ENCODE peak calls at places on chromosome 3, in eight cellular contexts. One of them, this sample, is unnamed.
A peak's percentile ranks its signal among the peaks of the same experiment; 100 is the strongest.

GRCh38 chr3:101926594-101927105 is 77.3 kb downstream of the NFKBIZ start:
- DNase-seq in uterus: no peak
- DNase-seq in omental fat pad: no peak
- DNase-seq in activated CD8-positive, alpha-beta T cell treated with anti-CD3 and anti-CD28 coated beads for 36 hours: no peak
- DNase-seq in choroid plexus epithelial cell: no peak
- DNase-seq in adrenal gland: no peak
- DNase-seq in MCF 10A: peak; percentile 59
- DNase-seq in GM20000: no peak
- DNase-seq in this sample: no peak

GRCh38 chr3:58093573-58094195 is 85.5 kb downstream of the FLNB start:
- DNase-seq in GM20000: no peak
- DNase-seq in MCF 10A: peak; percentile 89
- DNase-seq in choroid plexus epithelial cell: peak; percentile 94
- DNase-seq in activated CD8-positive, alpha-beta T cell treated with anti-CD3 and anti-CD28 coated beads for 36 hours: no peak
- DNase-seq in omental fat pad: no peak
- DNase-seq in adrenal gland: no peak
- DNase-seq in uterus: no peak
- DNase-seq in this sample: no peak

GRCh38 chr3:16467368-16467767 is 46.1 kb downstream of the RFTN1 start:
- DNase-seq in GM20000: peak; percentile 59
- DNase-seq in uterus: no peak
- DNase-seq in activated CD8-positive, alpha-beta T cell treated with anti-CD3 and anti-CD28 coated beads for 36 hours: peak; percentile 87
- DNase-seq in choroid plexus epithelial cell: no peak
- DNase-seq in MCF 10A: no peak
- DNase-seq in adrenal gland: no peak
- DNase-seq in omental fat pad: no peak
- DNase-seq in this sample: no peak

GRCh38 chr3:176219970-176220369 is 977.3 kb downstream of the TBL1XR1 start:
- DNase-seq in omental fat pad: no peak
- DNase-seq in adrenal gland: no peak
- DNase-seq in activated CD8-positive, alpha-beta T cell treated with anti-CD3 and anti-CD28 coated beads for 36 hours: no peak
- DNase-seq in MCF 10A: no peak
- DNase-seq in GM20000: no peak
- DNase-seq in choroid plexus epithelial cell: no peak
- DNase-seq in uterus: no peak
- DNase-seq in this sample: no peak

GRCh38 chr3:7950890-7951289 is 550.7 kb upstream of the LMCD1 start:
- DNase-seq in omental fat pad: no peak
- DNase-seq in MCF 10A: no peak
- DNase-seq in GM20000: no peak
- DNase-seq in uterus: no peak
- DNase-seq in activated CD8-positive, alpha-beta T cell treated with anti-CD3 and anti-CD28 coated beads for 36 hours: no peak
- DNase-seq in choroid plexus epithelial cell: no peak
- DNase-seq in adrenal gland: no peak
- DNase-seq in this sample: no peak

GRCh38 chr3:23916152-23916885 is 471 bp downstream of the NKIRAS1 start:
- DNase-seq in uterus: no peak
- DNase-seq in MCF 10A: no peak
- DNase-seq in adrenal gland: no peak
- DNase-seq in omental fat pad: no peak
- DNase-seq in activated CD8-positive, alpha-beta T cell treated with anti-CD3 and anti-CD28 coated beads for 36 hours: no peak
- DNase-seq in GM20000: no peak
- DNase-seq in choroid plexus epithelial cell: no peak
- DNase-seq in this sample: no peak

GRCh38 chr3:86695752-86696151 is 295.2 kb downstream of the VGLL3 start:
- DNase-seq in adrenal gland: no peak
- DNase-seq in uterus: no peak
- DNase-seq in GM20000: no peak
- DNase-seq in choroid plexus epithelial cell: no peak
- DNase-seq in omental fat pad: no peak
- DNase-seq in activated CD8-positive, alpha-beta T cell treated with anti-CD3 and anti-CD28 coated beads for 36 hours: no peak
- DNase-seq in MCF 10A: no peak
- DNase-seq in this sample: no peak

GRCh38 chr3:107627962-107628542 is 105.3 kb downstream of the BBX start:
- DNase-seq in choroid plexus epithelial cell: peak; percentile 14
- DNase-seq in activated CD8-positive, alpha-beta T cell treated with anti-CD3 and anti-CD28 coated beads for 36 hours: no peak
- DNase-seq in adrenal gland: no peak
- DNase-seq in uterus: no peak
- DNase-seq in GM20000: no peak
- DNase-seq in MCF 10A: no peak
- DNase-seq in omental fat pad: no peak
- DNase-seq in this sample: no peak

GRCh38 chr3:66047321-66048050 is 8.8 kb upstream of the MAGI1 start:
- DNase-seq in GM20000: no peak
- DNase-seq in adrenal gland: peak; percentile 82
- DNase-seq in MCF 10A: peak; percentile 34
- DNase-seq in uterus: peak; percentile 35
- DNase-seq in omental fat pad: no peak
- DNase-seq in choroid plexus epithelial cell: peak; percentile 63
- DNase-seq in activated CD8-positive, alpha-beta T cell treated with anti-CD3 and anti-CD28 coated beads for 36 hours: no peak
- DNase-seq in this sample: peak; percentile 6

GRCh38 chr3:86388848-86389247 is 602.1 kb downstream of the VGLL3 start:
- DNase-seq in omental fat pad: no peak
- DNase-seq in MCF 10A: peak; percentile 2
- DNase-seq in activated CD8-positive, alpha-beta T cell treated with anti-CD3 and anti-CD28 coated beads for 36 hours: no peak
- DNase-seq in uterus: no peak
- DNase-seq in choroid plexus epithelial cell: no peak
- DNase-seq in adrenal gland: no peak
- DNase-seq in GM20000: no peak
- DNase-seq in this sample: no peak

GRCh38 chr3:36444909-36445308 is 64.6 kb downstream of the STAC start:
- DNase-seq in MCF 10A: peak; percentile 29
- DNase-seq in choroid plexus epithelial cell: peak; percentile 19
- DNase-seq in GM20000: no peak
- DNase-seq in omental fat pad: no peak
- DNase-seq in activated CD8-positive, alpha-beta T cell treated with anti-CD3 and anti-CD28 coated beads for 36 hours: no peak
- DNase-seq in adrenal gland: no peak
- DNase-seq in uterus: no peak
- DNase-seq in this sample: no peak

GRCh38 chr3:134904796-134905646 is 110.0 kb downstream of the EPHB1 start:
- DNase-seq in uterus: no peak
- DNase-seq in MCF 10A: no peak
- DNase-seq in GM20000: no peak
- DNase-seq in adrenal gland: no peak
- DNase-seq in choroid plexus epithelial cell: no peak
- DNase-seq in activated CD8-positive, alpha-beta T cell treated with anti-CD3 and anti-CD28 coated beads for 36 hours: no peak
- DNase-seq in omental fat pad: no peak
- DNase-seq in this sample: no peak

GRCh38 chr3:38247366-38248035 is 18.1 kb upstream of the SLC22A13 start:
- DNase-seq in GM20000: no peak
- DNase-seq in omental fat pad: no peak
- DNase-seq in uterus: no peak
- DNase-seq in MCF 10A: peak; percentile 84
- DNase-seq in adrenal gland: peak; percentile 67
- DNase-seq in activated CD8-positive, alpha-beta T cell treated with anti-CD3 and anti-CD28 coated beads for 36 hours: no peak
- DNase-seq in choroid plexus epithelial cell: peak; percentile 85
- DNase-seq in this sample: peak; percentile 23

GRCh38 chr3:151538706-151539403 is 78.0 kb upstream of the IGSF10 start:
- DNase-seq in GM20000: no peak
- DNase-seq in MCF 10A: no peak
- DNase-seq in choroid plexus epithelial cell: peak; percentile 65
- DNase-seq in omental fat pad: no peak
- DNase-seq in uterus: peak; percentile 28
- DNase-seq in adrenal gland: peak; percentile 63
- DNase-seq in activated CD8-positive, alpha-beta T cell treated with anti-CD3 and anti-CD28 coated beads for 36 hours: no peak
- DNase-seq in this sample: peak; percentile 26

GRCh38 chr3:129940086-129940485 is 34.4 kb upstream of the TRH start:
- DNase-seq in choroid plexus epithelial cell: no peak
- DNase-seq in uterus: no peak
- DNase-seq in MCF 10A: no peak
- DNase-seq in adrenal gland: no peak
- DNase-seq in activated CD8-positive, alpha-beta T cell treated with anti-CD3 and anti-CD28 coated beads for 36 hours: peak; percentile 10
- DNase-seq in GM20000: no peak
- DNase-seq in omental fat pad: no peak
- DNase-seq in this sample: no peak

GRCh38 chr3:13878711-13879101 is 1.2 kb downstream of the WNT7A start:
- DNase-seq in MCF 10A: peak; percentile 18
- DNase-seq in choroid plexus epithelial cell: no peak
- DNase-seq in omental fat pad: no peak
- DNase-seq in activated CD8-positive, alpha-beta T cell treated with anti-CD3 and anti-CD28 coated beads for 36 hours: peak; percentile 22
- DNase-seq in GM20000: no peak
- DNase-seq in adrenal gland: no peak
- DNase-seq in uterus: no peak
- DNase-seq in this sample: no peak

GRCh38 chr3:169661567-169662214 is 1.8 kb downstream of the MECOM start:
- DNase-seq in choroid plexus epithelial cell: peak; percentile 22
- DNase-seq in adrenal gland: no peak
- DNase-seq in MCF 10A: peak; percentile 54
- DNase-seq in GM20000: peak; percentile 59
- DNase-seq in uterus: no peak
- DNase-seq in activated CD8-positive, alpha-beta T cell treated with anti-CD3 and anti-CD28 coated beads for 36 hours: peak; percentile 27
- DNase-seq in omental fat pad: no peak
- DNase-seq in this sample: no peak

GRCh38 chr3:127755305-127755681 is 67.0 kb downstream of the MGLL start:
- DNase-seq in activated CD8-positive, alpha-beta T cell treated with anti-CD3 and anti-CD28 coated beads for 36 hours: no peak
- DNase-seq in GM20000: no peak
- DNase-seq in choroid plexus epithelial cell: no peak
- DNase-seq in omental fat pad: no peak
- DNase-seq in adrenal gland: no peak
- DNase-seq in MCF 10A: no peak
- DNase-seq in uterus: no peak
- DNase-seq in this sample: no peak

GRCh38 chr3:184459355-184459754 is 79.5 kb downstream of the CHRD start:
- DNase-seq in omental fat pad: no peak
- DNase-seq in activated CD8-positive, alpha-beta T cell treated with anti-CD3 and anti-CD28 coated beads for 36 hours: no peak
- DNase-seq in MCF 10A: no peak
- DNase-seq in adrenal gland: no peak
- DNase-seq in GM20000: no peak
- DNase-seq in uterus: no peak
- DNase-seq in choroid plexus epithelial cell: peak; percentile 63
- DNase-seq in this sample: no peak

GRCh38 chr3:54965746-54966145 is 37.9 kb upstream of the LRTM1 start:
- DNase-seq in omental fat pad: no peak
- DNase-seq in MCF 10A: no peak
- DNase-seq in choroid plexus epithelial cell: peak; percentile 91
- DNase-seq in activated CD8-positive, alpha-beta T cell treated with anti-CD3 and anti-CD28 coated beads for 36 hours: no peak
- DNase-seq in uterus: peak; percentile 23
- DNase-seq in adrenal gland: no peak
- DNase-seq in GM20000: no peak
- DNase-seq in this sample: no peak

GRCh38 chr3:194135806-194136518 is at the start of gene HES1:
- DNase-seq in activated CD8-positive, alpha-beta T cell treated with anti-CD3 and anti-CD28 coated beads for 36 hours: peak; percentile 57
- DNase-seq in GM20000: peak; percentile 90
- DNase-seq in omental fat pad: peak; percentile 63
- DNase-seq in uterus: peak; percentile 93
- DNase-seq in MCF 10A: peak; percentile 98
- DNase-seq in adrenal gland: peak; percentile 98
- DNase-seq in choroid plexus epithelial cell: peak; percentile 99
- DNase-seq in this sample: peak; percentile 97

GRCh38 chr3:155356594-155357370 is 63.3 kb upstream of the STRIT1 start:
- DNase-seq in activated CD8-positive, alpha-beta T cell treated with anti-CD3 and anti-CD28 coated beads for 36 hours: peak; percentile 6
- DNase-seq in omental fat pad: no peak
- DNase-seq in MCF 10A: no peak
- DNase-seq in uterus: no peak
- DNase-seq in choroid plexus epithelial cell: peak; percentile 10
- DNase-seq in GM20000: no peak
- DNase-seq in adrenal gland: no peak
- DNase-seq in this sample: no peak
- TF ChIP-seq CTCF in activated CD8-positive, alpha-beta T cell treated with anti-CD3 and anti-CD28 coated beads for 36 hours: no peak
- TF ChIP-seq CTCF in omental fat pad: no peak
- TF ChIP-seq CTCF in MCF 10A: no peak
- TF ChIP-seq CTCF in uterus: no peak
- TF ChIP-seq CTCF in choroid plexus epithelial cell: peak; percentile 43
- TF ChIP-seq CTCF in GM20000: no peak
- TF ChIP-seq CTCF in adrenal gland: no peak
- TF ChIP-seq CTCF in this sample: no peak

DNA sequence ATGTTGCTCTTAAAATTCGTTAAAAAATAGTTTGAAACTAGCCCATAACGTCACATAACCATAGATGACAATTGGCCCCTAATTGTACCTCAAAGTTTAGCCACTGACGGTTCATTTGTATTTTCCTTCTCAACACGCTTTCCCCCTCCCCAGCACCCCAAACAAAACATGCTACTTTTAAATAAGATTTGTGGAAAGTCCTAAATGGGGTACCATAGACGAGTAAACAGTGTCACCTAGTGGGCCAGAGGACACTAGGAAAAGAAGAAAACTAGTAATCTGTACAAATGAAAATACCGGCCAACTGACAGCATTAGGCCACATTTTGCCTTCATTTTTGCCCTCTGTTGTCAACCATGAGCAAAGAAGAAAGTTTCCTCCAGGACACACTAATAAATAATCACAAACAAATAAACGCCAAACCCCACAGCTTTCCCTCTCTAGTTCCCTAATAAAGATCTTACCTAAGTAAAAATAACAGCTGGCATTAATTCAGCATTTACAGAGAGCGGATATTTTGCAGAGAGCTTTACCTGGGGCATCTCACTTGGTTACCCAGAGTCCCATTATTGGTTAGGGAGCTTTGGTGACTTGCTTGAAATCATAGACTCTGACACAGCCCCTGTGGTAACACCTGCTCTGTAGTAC is 175.1 kb upstream of the ATP11B start:
- DNase-seq in adrenal gland: no peak
- DNase-seq in GM20000: no peak
- DNase-seq in omental fat pad: no peak
- DNase-seq in activated CD8-positive, alpha-beta T cell treated with anti-CD3 and anti-CD28 coated beads for 36 hours: peak; percentile 4
- DNase-seq in uterus: no peak
- DNase-seq in MCF 10A: peak; percentile 47
- DNase-seq in choroid plexus epithelial cell: peak; percentile 13
- DNase-seq in this sample: no peak
- TF ChIP-seq CTCF in adrenal gland: no peak
- TF ChIP-seq CTCF in GM20000: no peak
- TF ChIP-seq CTCF in omental fat pad: no peak
- TF ChIP-seq CTCF in activated CD8-positive, alpha-beta T cell treated with anti-CD3 and anti-CD28 coated beads for 36 hours: no peak
- TF ChIP-seq CTCF in uterus: no peak
- TF ChIP-seq CTCF in MCF 10A: peak; percentile 51
- TF ChIP-seq CTCF in choroid plexus epithelial cell: peak; percentile 35
- TF ChIP-seq CTCF in this sample: no peak

GRCh38 chr3:126490619-126491018 is 14.9 kb upstream of the ZXDC start:
- DNase-seq in omental fat pad: no peak
- DNase-seq in adrenal gland: no peak
- DNase-seq in GM20000: no peak
- DNase-seq in MCF 10A: no peak
- DNase-seq in uterus: no peak
- DNase-seq in activated CD8-positive, alpha-beta T cell treated with anti-CD3 and anti-CD28 coated beads for 36 hours: no peak
- DNase-seq in choroid plexus epithelial cell: no peak
- DNase-seq in this sample: no peak
- TF ChIP-seq CTCF in omental fat pad: no peak
- TF ChIP-seq CTCF in adrenal gland: no peak
- TF ChIP-seq CTCF in GM20000: no peak
- TF ChIP-seq CTCF in MCF 10A: no peak
- TF ChIP-seq CTCF in uterus: no peak
- TF ChIP-seq CTCF in activated CD8-positive, alpha-beta T cell treated with anti-CD3 and anti-CD28 coated beads for 36 hours: no peak
- TF ChIP-seq CTCF in choroid plexus epithelial cell: no peak
- TF ChIP-seq CTCF in this sample: no peak

GRCh38 chr3:69016901-69017300 is 3.4 kb upstream of the EOGT start:
- DNase-seq in choroid plexus epithelial cell: no peak
- DNase-seq in omental fat pad: no peak
- DNase-seq in activated CD8-positive, alpha-beta T cell treated with anti-CD3 and anti-CD28 coated beads for 36 hours: no peak
- DNase-seq in GM20000: no peak
- DNase-seq in uterus: no peak
- DNase-seq in MCF 10A: no peak
- DNase-seq in adrenal gland: no peak
- DNase-seq in this sample: no peak

GRCh38 chr3:69016102-69016501 is 2.6 kb upstream of the EOGT start:
- DNase-seq in activated CD8-positive, alpha-beta T cell treated with anti-CD3 and anti-CD28 coated beads for 36 hours: no peak
- DNase-seq in choroid plexus epithelial cell: no peak
- DNase-seq in uterus: no peak
- DNase-seq in omental fat pad: no peak
- DNase-seq in MCF 10A: no peak
- DNase-seq in GM20000: no peak
- DNase-seq in adrenal gland: no peak
- DNase-seq in this sample: no peak

GRCh38 chr3:69020857-69021256 is 7.4 kb upstream of the EOGT start:
- DNase-seq in choroid plexus epithelial cell: no peak
- DNase-seq in omental fat pad: no peak
- DNase-seq in activated CD8-positive, alpha-beta T cell treated with anti-CD3 and anti-CD28 coated beads for 36 hours: no peak
- DNase-seq in MCF 10A: no peak
- DNase-seq in adrenal gland: no peak
- DNase-seq in GM20000: no peak
- DNase-seq in uterus: no peak
- DNase-seq in this sample: no peak

GRCh38 chr3:69020424-69020823 is 6.9 kb upstream of the EOGT start:
- DNase-seq in choroid plexus epithelial cell: peak; percentile 43
- DNase-seq in GM20000: no peak
- DNase-seq in MCF 10A: no peak
- DNase-seq in activated CD8-positive, alpha-beta T cell treated with anti-CD3 and anti-CD28 coated beads for 36 hours: no peak
- DNase-seq in uterus: no peak
- DNase-seq in adrenal gland: no peak
- DNase-seq in omental fat pad: no peak
- DNase-seq in this sample: no peak
- TF ChIP-seq CTCF in choroid plexus epithelial cell: peak; percentile 50
- TF ChIP-seq CTCF in GM20000: peak; percentile 13
- TF ChIP-seq CTCF in MCF 10A: peak; percentile 30
- TF ChIP-seq CTCF in activated CD8-positive, alpha-beta T cell treated with anti-CD3 and anti-CD28 coated beads for 36 hours: peak; percentile 39
- TF ChIP-seq CTCF in uterus: no peak
- TF ChIP-seq CTCF in adrenal gland: no peak
- TF ChIP-seq CTCF in omental fat pad: no peak
- TF ChIP-seq CTCF in this sample: no peak